ENCODE peak calls at places on chromosomes 3 and 15, in seven cellular contexts. One of them, this sample, is unnamed.

GRCh38 chr3:126350502-126351085 is 6.6 kb downstream of the KLF15 start:
- DNase-seq in tibial artery: peak; percentile 64
- DNase-seq in astrocyte of the spinal cord: no peak
- DNase-seq in transverse colon: peak; percentile 7
- DNase-seq in IMR-90: no peak
- DNase-seq in mammary epithelial cell: no peak
- DNase-seq in B cell: peak; percentile 31
- DNase-seq in this sample: no peak

GRCh38 chr15:33067456-33067855 is 127.1 kb downstream of the FMN1 start:
- DNase-seq in astrocyte of the spinal cord: peak; percentile 83
- DNase-seq in transverse colon: no peak
- DNase-seq in mammary epithelial cell: no peak
- DNase-seq in B cell: no peak
- DNase-seq in tibial artery: no peak
- DNase-seq in IMR-90: peak; percentile 91
- DNase-seq in this sample: peak; percentile 37

GRCh38 chr3:77102916-77103769 is 63.2 kb downstream of the ROBO2 start:
- DNase-seq in transverse colon: no peak
- DNase-seq in B cell: no peak
- DNase-seq in astrocyte of the spinal cord: peak; percentile 30
- DNase-seq in tibial artery: no peak
- DNase-seq in mammary epithelial cell: no peak
- DNase-seq in IMR-90: peak; percentile 39
- DNase-seq in this sample: peak; percentile 1

GRCh38 chr3:125633767-125634166 is 38.5 kb upstream of the OSBPL11 start:
- DNase-seq in transverse colon: no peak
- DNase-seq in tibial artery: no peak
- DNase-seq in astrocyte of the spinal cord: no peak
- DNase-seq in B cell: no peak
- DNase-seq in mammary epithelial cell: no peak
- DNase-seq in IMR-90: no peak
- DNase-seq in this sample: no peak

GRCh38 chr15:43942157-43942556 is 115.4 kb downstream of the WDR76 start:
- DNase-seq in astrocyte of the spinal cord: no peak
- DNase-seq in mammary epithelial cell: no peak
- DNase-seq in transverse colon: no peak
- DNase-seq in B cell: no peak
- DNase-seq in IMR-90: no peak
- DNase-seq in tibial artery: no peak
- DNase-seq in this sample: no peak

GRCh38 chr15:68642491-68642845 is 63.7 kb downstream of the CORO2B start:
- DNase-seq in IMR-90: peak; percentile 65
- DNase-seq in tibial artery: peak; percentile 59
- DNase-seq in astrocyte of the spinal cord: no peak
- DNase-seq in B cell: no peak
- DNase-seq in transverse colon: no peak
- DNase-seq in mammary epithelial cell: no peak
- DNase-seq in this sample: no peak

GRCh38 chr3:114336122-114336697 is 42.4 kb downstream of the TIGIT start:
- DNase-seq in tibial artery: no peak
- DNase-seq in transverse colon: no peak
- DNase-seq in astrocyte of the spinal cord: peak; percentile 15
- DNase-seq in IMR-90: peak; percentile 18
- DNase-seq in B cell: no peak
- DNase-seq in mammary epithelial cell: no peak
- DNase-seq in this sample: peak; percentile 18

GRCh38 chr15:55661431-55661830 is 73.3 kb upstream of the PYGO1 start:
- DNase-seq in astrocyte of the spinal cord: peak; percentile 64
- DNase-seq in tibial artery: no peak
- DNase-seq in B cell: no peak
- DNase-seq in IMR-90: peak; percentile 33
- DNase-seq in mammary epithelial cell: no peak
- DNase-seq in transverse colon: no peak
- DNase-seq in this sample: no peak

GRCh38 chr3:178518660-178519396 is 17.4 kb upstream of the KCNMB2 start:
- DNase-seq in transverse colon: no peak
- DNase-seq in B cell: no peak
- DNase-seq in astrocyte of the spinal cord: no peak
- DNase-seq in tibial artery: no peak
- DNase-seq in IMR-90: no peak
- DNase-seq in mammary epithelial cell: no peak
- DNase-seq in this sample: peak; percentile 12

GRCh38 chr3:123327956-123328850 is 120.7 kb downstream of the ADCY5 start:
- DNase-seq in B cell: no peak
- DNase-seq in transverse colon: no peak
- DNase-seq in IMR-90: no peak
- DNase-seq in tibial artery: no peak
- DNase-seq in mammary epithelial cell: no peak
- DNase-seq in astrocyte of the spinal cord: no peak
- DNase-seq in this sample: no peak

GRCh38 chr3:149599236-149599635 is 58.6 kb downstream of the WWTR1 start:
- DNase-seq in tibial artery: peak; percentile 84
- DNase-seq in transverse colon: no peak
- DNase-seq in mammary epithelial cell: no peak
- DNase-seq in IMR-90: no peak
- DNase-seq in astrocyte of the spinal cord: peak; percentile 93
- DNase-seq in B cell: no peak
- DNase-seq in this sample: no peak

GRCh38 chr3:172520332-172520831 is 2.8 kb downstream of the TNFSF10 start:
- DNase-seq in IMR-90: peak; percentile 95
- DNase-seq in astrocyte of the spinal cord: peak; percentile 92
- DNase-seq in mammary epithelial cell: peak; percentile 91
- DNase-seq in B cell: no peak
- DNase-seq in tibial artery: no peak
- DNase-seq in transverse colon: no peak
- DNase-seq in this sample: peak; percentile 93

GRCh38 chr15:85584791-85585360 is 204.5 kb downstream of the AKAP13 start:
- DNase-seq in B cell: no peak
- DNase-seq in mammary epithelial cell: no peak
- DNase-seq in transverse colon: no peak
- DNase-seq in IMR-90: no peak
- DNase-seq in astrocyte of the spinal cord: no peak
- DNase-seq in tibial artery: no peak
- DNase-seq in this sample: no peak

GRCh38 chr3:49346797-49347251 is 7.0 kb upstream of the USP4 start:
- DNase-seq in transverse colon: no peak
- DNase-seq in mammary epithelial cell: peak; percentile 67
- DNase-seq in IMR-90: peak; percentile 69
- DNase-seq in B cell: no peak
- DNase-seq in tibial artery: no peak
- DNase-seq in astrocyte of the spinal cord: peak; percentile 51
- DNase-seq in this sample: peak; percentile 84

GRCh38 chr3:159624616-159625015 is 364.0 kb upstream of the IL12A start:
- DNase-seq in tibial artery: no peak
- DNase-seq in B cell: no peak
- DNase-seq in IMR-90: no peak
- DNase-seq in astrocyte of the spinal cord: no peak
- DNase-seq in mammary epithelial cell: no peak
- DNase-seq in transverse colon: no peak
- DNase-seq in this sample: peak; percentile 26

GRCh38 chr3:159860727-159861126 is 127.9 kb upstream of the IL12A start:
- DNase-seq in B cell: no peak
- DNase-seq in mammary epithelial cell: no peak
- DNase-seq in tibial artery: no peak
- DNase-seq in astrocyte of the spinal cord: no peak
- DNase-seq in transverse colon: no peak
- DNase-seq in IMR-90: no peak
- DNase-seq in this sample: no peak

GRCh38 chr3:169041677-169042171 is 621.8 kb downstream of the MECOM start:
- DNase-seq in mammary epithelial cell: peak; percentile 43
- DNase-seq in transverse colon: no peak
- DNase-seq in astrocyte of the spinal cord: peak; percentile 80
- DNase-seq in IMR-90: peak; percentile 80
- DNase-seq in B cell: no peak
- DNase-seq in tibial artery: no peak
- DNase-seq in this sample: peak; percentile 78

GRCh38 chr3:39005295-39005694 is 46.4 kb downstream of the SCN11A start:
- DNase-seq in astrocyte of the spinal cord: no peak
- DNase-seq in IMR-90: no peak
- DNase-seq in tibial artery: no peak
- DNase-seq in B cell: no peak
- DNase-seq in mammary epithelial cell: no peak
- DNase-seq in transverse colon: no peak
- DNase-seq in this sample: no peak

GRCh38 chr3:38996193-38996592 is 55.6 kb downstream of the SCN11A start:
- DNase-seq in B cell: no peak
- DNase-seq in tibial artery: no peak
- DNase-seq in mammary epithelial cell: no peak
- DNase-seq in IMR-90: no peak
- DNase-seq in astrocyte of the spinal cord: no peak
- DNase-seq in transverse colon: no peak
- DNase-seq in this sample: no peak

GRCh38 chr3:38998086-38998485 is 53.7 kb downstream of the SCN11A start:
- DNase-seq in mammary epithelial cell: no peak
- DNase-seq in IMR-90: peak; percentile 82
- DNase-seq in B cell: no peak
- DNase-seq in astrocyte of the spinal cord: no peak
- DNase-seq in tibial artery: no peak
- DNase-seq in transverse colon: no peak
- DNase-seq in this sample: no peak

DNA sequence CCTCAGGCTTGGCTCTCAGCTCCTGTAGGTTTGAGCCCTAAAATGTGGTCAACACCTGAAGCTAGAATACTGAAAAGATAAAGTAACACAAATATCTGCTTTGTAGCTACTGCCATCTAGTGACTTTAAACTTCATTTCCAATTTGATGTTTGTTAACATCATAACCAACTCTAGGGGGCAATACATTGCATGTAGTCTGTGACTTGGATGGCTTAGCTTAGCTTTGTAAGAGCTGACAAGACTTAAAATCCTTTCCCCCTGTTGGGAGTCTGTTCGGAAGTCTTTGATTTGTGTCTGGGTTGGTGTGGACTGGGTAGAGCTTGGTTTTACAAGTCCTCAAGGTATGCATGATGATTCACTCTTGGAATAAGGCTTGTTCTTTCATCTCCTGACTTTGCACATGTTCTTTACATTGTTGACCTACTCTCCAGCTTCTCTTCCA is 51.7 kb downstream of the SCN11A start:
- DNase-seq in B cell: no peak
- DNase-seq in transverse colon: no peak
- DNase-seq in mammary epithelial cell: peak; percentile 92
- DNase-seq in IMR-90: peak; percentile 79
- DNase-seq in tibial artery: no peak
- DNase-seq in astrocyte of the spinal cord: peak; percentile 76
- DNase-seq in this sample: peak; percentile 80
- TF ChIP-seq CTCF in B cell: peak; percentile 69
- TF ChIP-seq CTCF in transverse colon: peak; percentile 40
- TF ChIP-seq CTCF in mammary epithelial cell: peak; percentile 90
- TF ChIP-seq CTCF in IMR-90: peak; percentile 99
- TF ChIP-seq CTCF in tibial artery: peak; percentile 43
- TF ChIP-seq CTCF in astrocyte of the spinal cord: peak; percentile 87
- TF ChIP-seq CTCF in this sample: peak; percentile 64

DNA sequence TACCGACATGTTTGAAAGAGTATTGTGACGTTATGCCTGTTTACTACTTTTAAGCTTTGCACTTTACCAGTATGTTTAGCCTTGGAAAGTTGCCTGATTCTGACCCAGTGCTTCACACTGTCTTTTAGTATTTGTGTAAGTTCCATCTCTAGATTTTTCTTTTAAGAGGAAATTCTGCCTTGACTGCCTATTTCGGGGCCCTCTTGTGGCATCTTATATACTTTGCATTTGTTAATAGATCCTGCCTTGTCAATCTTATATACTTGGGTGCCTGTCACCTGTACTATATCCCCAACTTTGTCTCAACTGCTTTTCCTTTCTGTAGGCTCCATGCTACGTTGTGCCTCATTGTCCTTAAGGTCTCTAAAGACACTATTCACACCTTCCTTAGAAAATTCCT is 244.6 kb downstream of the STXBP5L start:
- DNase-seq in transverse colon: no peak
- DNase-seq in mammary epithelial cell: peak; percentile 4
- DNase-seq in B cell: no peak
- DNase-seq in IMR-90: no peak
- DNase-seq in tibial artery: no peak
- DNase-seq in astrocyte of the spinal cord: peak; percentile 9
- DNase-seq in this sample: peak; percentile 15
- TF ChIP-seq CTCF in transverse colon: no peak
- TF ChIP-seq CTCF in mammary epithelial cell: peak; percentile 43
- TF ChIP-seq CTCF in B cell: no peak
- TF ChIP-seq CTCF in IMR-90: no peak
- TF ChIP-seq CTCF in tibial artery: no peak
- TF ChIP-seq CTCF in astrocyte of the spinal cord: no peak
- TF ChIP-seq CTCF in this sample: peak; percentile 26

DNA sequence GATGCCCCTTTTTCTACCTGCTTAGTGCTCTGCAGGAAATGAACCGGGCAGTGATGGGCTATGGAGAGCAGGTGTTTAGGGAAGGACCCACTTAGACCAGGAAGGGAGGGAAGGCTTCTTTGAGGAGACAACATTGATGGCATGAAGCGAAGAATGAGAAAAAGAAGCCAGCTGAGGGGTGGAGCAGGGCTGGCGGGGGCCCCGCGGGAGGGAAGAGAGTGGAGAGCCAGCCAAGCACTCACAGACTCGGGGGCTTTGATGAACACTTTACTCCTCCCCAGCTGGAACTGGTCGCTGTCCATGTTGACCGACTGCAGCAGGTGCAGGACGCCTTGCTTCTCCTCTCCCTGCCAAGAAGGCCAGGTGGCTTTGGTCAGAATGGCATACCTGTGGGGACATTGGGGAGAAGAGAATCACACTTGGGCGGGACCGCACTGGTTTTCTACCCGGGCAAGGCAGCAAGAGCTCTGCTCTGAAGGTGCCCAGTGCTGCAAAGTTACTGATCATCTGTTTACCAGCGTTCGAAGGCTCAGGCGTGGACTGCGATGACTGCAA is 28.4 kb upstream of the LDHAL6B start:
- DNase-seq in astrocyte of the spinal cord: no peak
- DNase-seq in IMR-90: no peak
- DNase-seq in transverse colon: no peak
- DNase-seq in mammary epithelial cell: no peak
- DNase-seq in tibial artery: no peak
- DNase-seq in B cell: no peak
- DNase-seq in this sample: no peak
- TF ChIP-seq CTCF in astrocyte of the spinal cord: no peak
- TF ChIP-seq CTCF in IMR-90: no peak
- TF ChIP-seq CTCF in transverse colon: no peak
- TF ChIP-seq CTCF in mammary epithelial cell: no peak
- TF ChIP-seq CTCF in tibial artery: no peak
- TF ChIP-seq CTCF in B cell: no peak
- TF ChIP-seq CTCF in this sample: no peak

DNA sequence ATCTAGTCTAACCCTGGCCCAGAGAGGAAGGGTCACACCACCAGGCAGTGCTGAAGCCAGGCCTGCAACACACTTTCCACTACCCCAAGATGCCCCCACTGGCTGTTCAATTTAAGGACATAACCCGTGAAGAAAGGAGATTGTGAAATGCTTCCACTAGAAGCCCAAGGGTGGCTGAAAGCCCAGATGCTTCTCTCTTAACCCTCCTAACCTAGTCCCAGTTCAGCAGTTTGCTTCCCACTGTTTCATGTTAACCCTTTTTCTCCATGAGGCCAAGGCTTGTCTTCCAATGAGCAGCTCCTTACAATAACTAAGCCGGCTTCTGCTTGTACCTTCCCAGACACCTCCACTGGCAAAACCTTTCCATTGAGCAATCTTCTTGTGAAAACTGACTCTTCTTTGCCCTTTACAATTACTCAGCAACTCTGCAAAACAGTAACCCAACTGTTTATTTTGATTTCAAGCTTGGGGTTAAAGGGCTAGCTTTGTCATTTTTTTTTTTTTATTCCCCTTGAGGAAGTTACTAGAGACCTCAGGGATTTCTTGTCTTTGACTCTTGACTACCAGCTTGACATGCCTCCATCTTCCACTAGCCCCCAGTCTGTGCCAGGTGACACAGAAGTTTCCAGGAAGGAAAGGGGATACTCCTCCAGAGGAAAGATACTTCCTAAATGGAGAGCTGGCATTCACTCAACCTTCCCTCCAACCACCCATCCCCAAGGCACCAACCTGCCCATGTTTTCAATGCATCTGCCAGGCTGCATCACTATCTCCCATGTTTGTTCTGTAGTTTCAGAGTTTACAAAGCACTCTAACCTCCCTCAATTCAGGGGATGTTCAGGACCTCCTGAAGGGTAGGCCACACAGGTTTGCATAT is 198.6 kb upstream of the LPP start:
- DNase-seq in tibial artery: peak; percentile 79
- DNase-seq in transverse colon: no peak
- DNase-seq in IMR-90: peak; percentile 93
- DNase-seq in B cell: no peak
- DNase-seq in mammary epithelial cell: peak; percentile 76
- DNase-seq in astrocyte of the spinal cord: peak; percentile 87
- DNase-seq in this sample: peak; percentile 72
- TF ChIP-seq CTCF in tibial artery: no peak
- TF ChIP-seq CTCF in transverse colon: no peak
- TF ChIP-seq CTCF in IMR-90: no peak
- TF ChIP-seq CTCF in B cell: no peak
- TF ChIP-seq CTCF in mammary epithelial cell: no peak
- TF ChIP-seq CTCF in astrocyte of the spinal cord: no peak
- TF ChIP-seq CTCF in this sample: no peak